ENCODE peak calls at places on chromosomes 2 and 18, in four cellular contexts. H is omental fat pad, E is AG08395, W is hippocampal formation. I is an unnamed sample.

GRCh38 chr2:109270758-109271305 is 141.8 kb downstream of the SH3RF3 start:
- DNase-seq in H (no peak), W (no peak), E (no peak), I (no peak)

GRCh38 chr2:32933756-32934095 is 13.0 kb upstream of the LTBP1 start:
- DNase-seq in E (no peak), W (no peak), H (no peak), I (no peak)

GRCh38 chr2:205930209-205930608 is 155.8 kb downstream of the INO80D start:
- DNase-seq in H (no peak), E (peak; percentile 27), W (no peak), I (no peak)

GRCh38 chr18:43485565-43485964 is 208.3 kb upstream of the SYT4 start:
- DNase-seq in E (no peak), W (no peak), H (no peak), I (no peak)

GRCh38 chr18:11872479-11873136 is 21.4 kb downstream of the CHMP1B start:
- DNase-seq in E (peak; percentile 60), W (no peak), H (no peak), I (no peak)

GRCh38 chr2:23592898-23593297 is 207.9 kb downstream of the KLHL29 start:
- DNase-seq in W (no peak), H (no peak), E (no peak), I (no peak)

GRCh38 chr2:23900133-23900926 is 26.6 kb downstream of the ATAD2B start:
- DNase-seq in H (no peak), E (peak; percentile 46), W (no peak), I (no peak)

GRCh38 chr2:149090706-149091105 is 52.2 kb downstream of the LYPD6B start:
- DNase-seq in E (peak; percentile 32), W (no peak), H (no peak), I (no peak)

GRCh38 chr18:59671533-59671932 is 25.7 kb downstream of the CCBE1 start:
- DNase-seq in H (no peak), W (no peak), E (no peak), I (no peak)

GRCh38 chr2:54444503-54444902 is 11.6 kb upstream of the SPTBN1 start:
- DNase-seq in H (no peak), E (no peak), W (no peak), I (no peak)

I was measured in anterior cingulate cortex.